ENCODE peak calls at places on chromosomes 5 and 9, in ten cellular contexts. A is stomach, R is HepG2, U is A549, W is K562, X is ovary, V is upper lobe of left lung, G is transverse colon, H is GM12878, N is suprapubic skin. Z is an unnamed sample.

GRCh38 chr5:134845335-134845851 is 375 bp upstream of the C5orf24 start:
- DNase-seq in G (peak; percentile 14), N (no peak), X (no peak), R (no peak), H (no peak), A (no peak), W (no peak), V (no peak), U (no peak), Z (no peak)

GRCh38 chr5:56633950-56634349 is 181.4 kb upstream of the MAP3K1 start:
- DNase-seq in R (no peak), A (no peak), U (no peak), G (no peak), H (no peak), X (no peak), W (no peak), V (no peak), N (no peak), Z (no peak)

GRCh38 chr9:107462691-107463090 is 26.9 kb downstream of the KLF4 start:
- DNase-seq in N (no peak), G (no peak), H (no peak), R (peak; percentile 23), U (no peak), V (no peak), W (no peak), X (no peak), A (no peak), Z (no peak)

GRCh38 chr9:34220218-34220617 is 41.4 kb downstream of the UBAP1 start:
- DNase-seq in X (no peak), A (no peak), V (no peak), G (no peak), W (no peak), H (no peak), R (no peak), U (no peak), N (no peak), Z (no peak)

GRCh38 chr5:133900498-133901270 is 67.7 kb downstream of the C5orf15 start:
- DNase-seq in A (no peak), V (no peak), X (no peak), R (no peak), G (no peak), N (no peak), H (no peak), W (peak; percentile 23), U (no peak), Z (no peak)

GRCh38 chr5:56601641-56602071 is 213.7 kb upstream of the MAP3K1 start:
- DNase-seq in A (no peak), H (no peak), U (no peak), X (no peak), G (no peak), R (no peak), V (no peak), W (no peak), N (no peak), Z (no peak)

GRCh38 chr9:34451545-34451944 is 6.8 kb downstream of the FAM219A start:
- DNase-seq in W (peak; percentile 39), X (no peak), U (no peak), N (no peak), H (no peak), G (no peak), V (no peak), A (no peak), R (no peak), Z (no peak)

GRCh38 chr5:173802670-173803165 is 85.4 kb upstream of the CPEB4 start:
- DNase-seq in W (no peak), U (peak; percentile 54), A (peak; percentile 65), G (peak; percentile 80), N (no peak), V (no peak), X (no peak), R (peak; percentile 95), H (no peak), Z (peak; percentile 70)

GRCh38 chr9:102950341-102950740 is 44.8 kb upstream of the CYLC2 start:
- DNase-seq in W (no peak), G (no peak), R (no peak), A (no peak), U (no peak), V (no peak), N (no peak), X (no peak), H (no peak), Z (no peak)

GRCh38 chr5:93343570-93343969 is 237.4 kb downstream of the NR2F1-AS1 start:
- DNase-seq in N (no peak), U (no peak), H (peak; percentile 11), V (no peak), G (no peak), X (no peak), R (no peak), W (no peak), A (no peak), Z (no peak)

GRCh38 chr9:127221695-127222094 is 42.9 kb upstream of the GARNL3 start:
- DNase-seq in U (no peak), W (no peak), H (no peak), N (no peak), X (no peak), R (no peak), V (no peak), A (no peak), G (no peak), Z (no peak)

GRCh38 chr5:53739111-53739510 is 178.7 kb downstream of the NDUFS4 start:
- DNase-seq in V (no peak), G (no peak), W (no peak), N (no peak), H (no peak), X (no peak), U (no peak), R (no peak), A (no peak), Z (no peak)

GRCh38 chr9:91734371-91734981 is 215.6 kb downstream of the ROR2 start:
- DNase-seq in H (no peak), V (no peak), A (peak; percentile 80), R (peak; percentile 13), G (peak; percentile 76), X (peak; percentile 83), N (peak; percentile 91), W (peak; percentile 84), U (peak; percentile 78), Z (peak; percentile 82)

GRCh38 chr5:62578540-62578939 is at the start of gene LRRC70:
- DNase-seq in G (no peak), N (no peak), X (no peak), R (peak; percentile 74), A (no peak), V (no peak), H (peak; percentile 35), W (peak; percentile 22), U (no peak), Z (no peak)

GRCh38 chr5:1293416-1293996 is 1.4 kb downstream of the TERT start:
- DNase-seq in V (peak; percentile 80), A (no peak), H (no peak), N (no peak), W (no peak), X (no peak), G (no peak), R (no peak), U (no peak), Z (no peak)

DNA sequence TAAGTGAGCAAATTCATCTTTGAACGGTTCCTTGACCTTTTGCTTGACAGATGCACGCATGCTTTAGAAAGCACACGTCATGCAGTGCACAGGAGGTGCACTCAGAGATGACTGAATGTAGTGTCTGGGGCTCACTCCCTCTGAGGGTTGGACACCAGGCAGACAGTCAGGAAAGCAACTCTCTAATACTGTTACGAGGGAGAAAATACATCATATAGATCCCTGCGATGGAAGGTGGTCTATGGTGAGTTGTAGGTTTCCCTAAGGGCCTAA is 16.5 kb upstream of the PHF19 start:
- DNase-seq in G (no peak), N (no peak), H (no peak), A (no peak), V (no peak), U (no peak), X (no peak), R (no peak), W (no peak), Z (no peak)
- TF ChIP-seq POLR2A in G (no peak), N (no peak), H (no peak), A (no peak), V (no peak), U (no peak), X (no peak), R (no peak), W (no peak), Z (no peak)

DNA sequence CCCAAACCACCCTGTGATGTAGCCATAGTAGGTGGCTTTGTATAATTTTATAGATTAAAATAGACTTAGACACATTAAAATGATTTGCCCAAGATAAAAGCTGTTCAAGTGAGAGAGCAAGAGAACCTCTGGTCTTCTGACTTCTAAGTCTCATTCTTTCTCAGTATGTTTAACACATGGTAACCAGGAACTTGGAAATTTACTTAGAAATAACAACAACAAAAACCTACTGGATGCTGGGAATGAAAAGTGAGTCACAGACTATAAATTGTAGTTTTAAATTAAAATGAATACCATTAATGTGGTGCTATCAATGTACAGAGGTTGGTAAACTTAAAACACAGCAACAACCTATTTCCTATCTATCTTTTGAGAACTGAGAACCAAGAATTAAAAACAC is 30.4 kb downstream of the HMGCR start:
- DNase-seq in N (no peak), V (no peak), G (no peak), X (no peak), W (no peak), R (no peak), A (no peak), U (no peak), H (no peak), Z (no peak)
- TF ChIP-seq EP300 in N (no peak), V (no peak), G (no peak), X (no peak), W (no peak), R (no peak), A (no peak), U (no peak), H (no peak), Z (no peak)

GRCh38 chr9:16236326-16236725 is 634.1 kb downstream of the BNC2 start:
- DNase-seq in A (no peak), V (no peak), W (no peak), N (no peak), X (no peak), R (no peak), H (no peak), G (no peak), U (no peak), Z (no peak)
- TF ChIP-seq CTCF in A (no peak), V (no peak), W (no peak), N (no peak), X (no peak), R (no peak), H (no peak), G (no peak), U (no peak), Z (no peak)

GRCh38 chr9:5440426-5440825 is 2.7 kb upstream of the PLGRKT start:
- DNase-seq in A (no peak), U (no peak), N (no peak), W (no peak), R (no peak), X (no peak), G (no peak), H (no peak), V (no peak), Z (no peak)
- TF ChIP-seq POLR2A in A (no peak), U (no peak), N (no peak), W (no peak), R (no peak), X (no peak), G (no peak), H (no peak), V (no peak), Z (no peak)

DNA sequence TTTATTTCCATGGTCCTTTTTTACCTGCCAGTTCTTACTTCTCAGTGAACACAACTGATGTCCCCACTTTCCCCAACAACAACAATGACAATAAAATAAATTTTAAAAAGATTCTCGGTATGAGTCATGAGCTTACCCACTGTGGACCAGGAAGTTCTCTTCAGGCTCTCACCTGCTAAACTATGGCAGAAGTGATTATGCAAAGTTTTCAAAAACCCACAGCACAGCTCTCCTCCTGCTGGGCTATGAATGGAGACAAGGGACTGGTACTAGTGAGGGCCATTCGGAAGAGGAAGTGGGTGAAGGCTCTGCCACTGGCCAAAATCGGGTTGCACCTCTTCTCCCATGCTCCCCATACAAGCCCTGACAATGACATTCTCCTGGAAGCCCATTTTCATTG is 429.4 kb downstream of the PIK3R1 start:
- DNase-seq in U (no peak), G (no peak), A (no peak), R (no peak), H (peak; percentile 83), V (no peak), N (no peak), X (no peak), W (no peak), Z (no peak)
- TF ChIP-seq EP300 in U (no peak), G (no peak), A (no peak), R (no peak), H (peak; percentile 57), V (no peak), N (no peak), X (no peak), W (no peak), Z (no peak)

Z was measured in tibial nerve.